ENCODE peak calls at places on chromosomes 6 and 20, in eight cellular contexts. One of them, this sample, is unnamed.

GRCh38 chr6:140043357-140043756 is 668.9 kb upstream of the CITED2 start:
- DNase-seq in stomach: no peak
- DNase-seq in spleen: no peak
- DNase-seq in GM12892: no peak
- DNase-seq in transverse colon: no peak
- DNase-seq in HCT116: peak
- DNase-seq in SK-N-SH: no peak
- DNase-seq in Panc1: no peak
- DNase-seq in this sample: no peak

GRCh38 chr20:53346266-53346665 is 247.4 kb downstream of the ZNF217 start:
- DNase-seq in stomach: no peak
- DNase-seq in SK-N-SH: no peak
- DNase-seq in Panc1: no peak
- DNase-seq in spleen: no peak
- DNase-seq in transverse colon: no peak
- DNase-seq in GM12892: no peak
- DNase-seq in HCT116: no peak
- DNase-seq in this sample: no peak

GRCh38 chr20:346640-347316 is at the start of gene NRSN2:
- DNase-seq in stomach: peak
- DNase-seq in SK-N-SH: peak
- DNase-seq in GM12892: peak
- DNase-seq in spleen: peak
- DNase-seq in transverse colon: peak
- DNase-seq in Panc1: no peak
- DNase-seq in HCT116: no peak
- DNase-seq in this sample: peak

GRCh38 chr6:28544211-28544610 is 18.5 kb downstream of the GPX5 start:
- DNase-seq in stomach: no peak
- DNase-seq in transverse colon: no peak
- DNase-seq in SK-N-SH: no peak
- DNase-seq in Panc1: no peak
- DNase-seq in HCT116: no peak
- DNase-seq in GM12892: no peak
- DNase-seq in spleen: no peak
- DNase-seq in this sample: no peak

GRCh38 chr6:92683769-92684168 is 735.6 kb downstream of the EPHA7 start:
- DNase-seq in HCT116: no peak
- DNase-seq in stomach: no peak
- DNase-seq in SK-N-SH: no peak
- DNase-seq in Panc1: no peak
- DNase-seq in transverse colon: no peak
- DNase-seq in GM12892: no peak
- DNase-seq in spleen: no peak
- DNase-seq in this sample: no peak

GRCh38 chr20:57908226-57908625 is 198.4 kb upstream of the PMEPA1 start:
- DNase-seq in HCT116: no peak
- DNase-seq in transverse colon: no peak
- DNase-seq in spleen: no peak
- DNase-seq in SK-N-SH: no peak
- DNase-seq in GM12892: no peak
- DNase-seq in Panc1: no peak
- DNase-seq in stomach: no peak
- DNase-seq in this sample: no peak

GRCh38 chr20:31719644-31720485 is 2.8 kb downstream of the BCL2L1 start:
- DNase-seq in Panc1: no peak
- DNase-seq in spleen: no peak
- DNase-seq in GM12892: no peak
- DNase-seq in SK-N-SH: no peak
- DNase-seq in HCT116: no peak
- DNase-seq in stomach: peak
- DNase-seq in transverse colon: peak
- DNase-seq in this sample: no peak

GRCh38 chr6:12102350-12102749 is 90.2 kb downstream of the HIVEP1 start:
- DNase-seq in SK-N-SH: no peak
- DNase-seq in GM12892: no peak
- DNase-seq in Panc1: no peak
- DNase-seq in stomach: no peak
- DNase-seq in HCT116: no peak
- DNase-seq in transverse colon: no peak
- DNase-seq in spleen: no peak
- DNase-seq in this sample: no peak

GRCh38 chr20:44969320-44969879 is 3.1 kb downstream of the STK4 start:
- DNase-seq in SK-N-SH: peak
- DNase-seq in GM12892: no peak
- DNase-seq in stomach: no peak
- DNase-seq in Panc1: no peak
- DNase-seq in spleen: no peak
- DNase-seq in transverse colon: no peak
- DNase-seq in HCT116: no peak
- DNase-seq in this sample: no peak

GRCh38 chr6:138382498-138383265 is 5.0 kb downstream of the SMIM28 start:
- DNase-seq in Panc1: no peak
- DNase-seq in spleen: no peak
- DNase-seq in GM12892: no peak
- DNase-seq in SK-N-SH: no peak
- DNase-seq in HCT116: no peak
- DNase-seq in stomach: no peak
- DNase-seq in transverse colon: no peak
- DNase-seq in this sample: no peak

GRCh38 chr6:38192486-38192885 is 373.0 kb downstream of the ZFAND3 start:
- DNase-seq in GM12892: no peak
- DNase-seq in Panc1: no peak
- DNase-seq in transverse colon: no peak
- DNase-seq in spleen: no peak
- DNase-seq in SK-N-SH: no peak
- DNase-seq in HCT116: no peak
- DNase-seq in stomach: no peak
- DNase-seq in this sample: peak

GRCh38 chr6:141866731-141867502 is 265.8 kb upstream of the GJE1 start:
- DNase-seq in SK-N-SH: no peak
- DNase-seq in stomach: no peak
- DNase-seq in HCT116: no peak
- DNase-seq in spleen: no peak
- DNase-seq in GM12892: no peak
- DNase-seq in transverse colon: no peak
- DNase-seq in Panc1: no peak
- DNase-seq in this sample: no peak

GRCh38 chr20:36802326-36803223 is 29.0 kb upstream of the DSN1 start:
- DNase-seq in stomach: no peak
- DNase-seq in GM12892: no peak
- DNase-seq in SK-N-SH: no peak
- DNase-seq in HCT116: no peak
- DNase-seq in transverse colon: no peak
- DNase-seq in spleen: no peak
- DNase-seq in Panc1: no peak
- DNase-seq in this sample: peak

GRCh38 chr20:56205350-56205749 is 43.2 kb upstream of the MC3R start:
- DNase-seq in GM12892: no peak
- DNase-seq in Panc1: no peak
- DNase-seq in transverse colon: no peak
- DNase-seq in spleen: no peak
- DNase-seq in HCT116: no peak
- DNase-seq in SK-N-SH: no peak
- DNase-seq in stomach: no peak
- DNase-seq in this sample: no peak

GRCh38 chr6:46135176-46135575 is 5.4 kb downstream of the ENPP4 start:
- DNase-seq in stomach: no peak
- DNase-seq in SK-N-SH: no peak
- DNase-seq in HCT116: no peak
- DNase-seq in transverse colon: no peak
- DNase-seq in Panc1: no peak
- DNase-seq in GM12892: no peak
- DNase-seq in spleen: no peak
- DNase-seq in this sample: no peak

GRCh38 chr6:126773122-126773805 is 345.2 kb upstream of the RSPO3 start:
- DNase-seq in Panc1: no peak
- DNase-seq in stomach: no peak
- DNase-seq in spleen: no peak
- DNase-seq in transverse colon: no peak
- DNase-seq in HCT116: no peak
- DNase-seq in GM12892: no peak
- DNase-seq in SK-N-SH: no peak
- DNase-seq in this sample: no peak

GRCh38 chr6:140571139-140571538 is 1196.7 kb upstream of the CITED2 start:
- DNase-seq in stomach: no peak
- DNase-seq in spleen: no peak
- DNase-seq in GM12892: no peak
- DNase-seq in transverse colon: no peak
- DNase-seq in HCT116: no peak
- DNase-seq in Panc1: no peak
- DNase-seq in SK-N-SH: no peak
- DNase-seq in this sample: no peak

GRCh38 chr6:97133071-97133470 is 149.9 kb downstream of the MMS22L start:
- DNase-seq in spleen: no peak
- DNase-seq in Panc1: no peak
- DNase-seq in SK-N-SH: peak
- DNase-seq in stomach: no peak
- DNase-seq in transverse colon: no peak
- DNase-seq in HCT116: no peak
- DNase-seq in GM12892: no peak
- DNase-seq in this sample: no peak

GRCh38 chr20:51360451-51361230 is 181.9 kb downstream of the NFATC2 start:
- DNase-seq in transverse colon: no peak
- DNase-seq in HCT116: peak
- DNase-seq in spleen: peak
- DNase-seq in stomach: no peak
- DNase-seq in SK-N-SH: no peak
- DNase-seq in GM12892: no peak
- DNase-seq in Panc1: peak
- DNase-seq in this sample: peak

GRCh38 chr20:23314714-23315498 is 35.7 kb upstream of the NXT1 start:
- DNase-seq in HCT116: no peak
- DNase-seq in transverse colon: no peak
- DNase-seq in Panc1: no peak
- DNase-seq in SK-N-SH: no peak
- DNase-seq in stomach: no peak
- DNase-seq in spleen: no peak
- DNase-seq in GM12892: no peak
- DNase-seq in this sample: no peak
- TF ChIP-seq POLR2AphosphoS5 in HCT116: no peak
- TF ChIP-seq POLR2AphosphoS5 in transverse colon: peak
- TF ChIP-seq POLR2AphosphoS5 in Panc1: no peak
- TF ChIP-seq POLR2AphosphoS5 in SK-N-SH: no peak
- TF ChIP-seq POLR2AphosphoS5 in stomach: peak
- TF ChIP-seq POLR2AphosphoS5 in spleen: no peak
- TF ChIP-seq POLR2AphosphoS5 in GM12892: no peak
- TF ChIP-seq POLR2AphosphoS5 in this sample: no peak

DNA sequence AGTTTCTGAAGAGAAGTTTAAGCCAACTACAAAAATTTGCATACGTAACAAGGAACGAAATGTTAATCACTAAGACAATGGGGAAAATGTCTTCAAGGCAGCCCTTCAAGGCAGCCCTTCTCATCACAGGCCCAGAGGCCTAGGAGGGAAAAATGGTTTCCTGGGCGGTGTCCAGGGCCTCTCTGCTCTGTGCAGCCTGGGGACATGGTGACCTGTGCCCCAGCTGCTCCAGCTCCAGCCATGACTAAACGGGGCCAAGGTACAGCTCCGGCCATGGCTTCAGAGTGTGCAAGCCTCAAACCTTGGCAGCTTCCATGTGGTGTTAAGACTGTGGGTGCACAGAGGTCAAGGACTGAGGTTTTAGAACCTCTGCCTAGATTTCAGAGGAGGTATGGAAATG is 325.1 kb downstream of the FRK start:
- DNase-seq in GM12892: no peak
- DNase-seq in HCT116: no peak
- DNase-seq in Panc1: no peak
- DNase-seq in spleen: peak
- DNase-seq in stomach: no peak
- DNase-seq in SK-N-SH: no peak
- DNase-seq in transverse colon: no peak
- DNase-seq in this sample: peak
- TF ChIP-seq POLR2AphosphoS5 in GM12892: no peak
- TF ChIP-seq POLR2AphosphoS5 in HCT116: no peak
- TF ChIP-seq POLR2AphosphoS5 in Panc1: no peak
- TF ChIP-seq POLR2AphosphoS5 in spleen: no peak
- TF ChIP-seq POLR2AphosphoS5 in stomach: no peak
- TF ChIP-seq POLR2AphosphoS5 in SK-N-SH: no peak
- TF ChIP-seq POLR2AphosphoS5 in transverse colon: no peak
- TF ChIP-seq POLR2AphosphoS5 in this sample: no peak

GRCh38 chr6:152946484-152946883 is 36.4 kb downstream of the FBXO5 start:
- DNase-seq in stomach: no peak
- DNase-seq in transverse colon: no peak
- DNase-seq in SK-N-SH: no peak
- DNase-seq in spleen: no peak
- DNase-seq in HCT116: no peak
- DNase-seq in GM12892: no peak
- DNase-seq in Panc1: no peak
- DNase-seq in this sample: no peak

GRCh38 chr6:152948150-152948768 is 34.6 kb downstream of the FBXO5 start:
- DNase-seq in spleen: no peak
- DNase-seq in HCT116: peak
- DNase-seq in SK-N-SH: peak
- DNase-seq in transverse colon: no peak
- DNase-seq in GM12892: no peak
- DNase-seq in Panc1: peak
- DNase-seq in stomach: no peak
- DNase-seq in this sample: no peak

GRCh38 chr6:152952045-152952444 is 30.8 kb downstream of the FBXO5 start:
- DNase-seq in GM12892: no peak
- DNase-seq in SK-N-SH: no peak
- DNase-seq in transverse colon: no peak
- DNase-seq in HCT116: no peak
- DNase-seq in stomach: no peak
- DNase-seq in Panc1: no peak
- DNase-seq in spleen: no peak
- DNase-seq in this sample: no peak

GRCh38 chr6:152952866-152953509 is 29.9 kb downstream of the FBXO5 start:
- DNase-seq in transverse colon: no peak
- DNase-seq in spleen: no peak
- DNase-seq in stomach: no peak
- DNase-seq in GM12892: no peak
- DNase-seq in Panc1: peak
- DNase-seq in HCT116: peak
- DNase-seq in SK-N-SH: peak
- DNase-seq in this sample: no peak

DNA sequence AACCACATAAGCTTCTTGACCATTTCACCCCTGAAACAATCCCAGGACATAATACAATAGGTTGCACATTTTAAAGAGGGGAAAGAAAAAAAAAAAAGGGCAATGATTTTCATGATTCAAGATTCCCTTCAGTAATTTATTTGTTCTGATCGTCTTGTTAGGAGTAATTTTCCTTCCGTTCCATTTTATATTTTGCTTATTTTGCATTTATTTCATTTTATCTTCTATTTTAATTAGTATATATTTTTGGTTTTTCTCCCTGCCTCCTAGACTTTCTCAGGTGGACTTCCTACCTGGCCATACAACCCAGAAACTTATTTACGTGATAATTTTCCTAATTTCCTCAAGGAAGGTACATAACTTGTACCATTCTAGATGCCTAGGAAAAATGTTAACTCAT is 32.6 kb downstream of the FBXO5 start:
- DNase-seq in GM12892: no peak
- DNase-seq in transverse colon: no peak
- DNase-seq in stomach: no peak
- DNase-seq in SK-N-SH: no peak
- DNase-seq in Panc1: no peak
- DNase-seq in HCT116: no peak
- DNase-seq in spleen: no peak
- DNase-seq in this sample: no peak
- TF ChIP-seq POLR2AphosphoS5 in GM12892: no peak
- TF ChIP-seq POLR2AphosphoS5 in transverse colon: no peak
- TF ChIP-seq POLR2AphosphoS5 in stomach: no peak
- TF ChIP-seq POLR2AphosphoS5 in SK-N-SH: no peak
- TF ChIP-seq POLR2AphosphoS5 in Panc1: no peak
- TF ChIP-seq POLR2AphosphoS5 in HCT116: no peak
- TF ChIP-seq POLR2AphosphoS5 in spleen: no peak
- TF ChIP-seq POLR2AphosphoS5 in this sample: no peak

GRCh38 chr20:3218307-3218988 is 9.2 kb downstream of the ITPA start:
- DNase-seq in transverse colon: peak
- DNase-seq in SK-N-SH: peak
- DNase-seq in HCT116: no peak
- DNase-seq in stomach: peak
- DNase-seq in Panc1: no peak
- DNase-seq in GM12892: peak
- DNase-seq in spleen: peak
- DNase-seq in this sample: peak
- TF ChIP-seq POLR2AphosphoS5 in transverse colon: no peak
- TF ChIP-seq POLR2AphosphoS5 in SK-N-SH: no peak
- TF ChIP-seq POLR2AphosphoS5 in HCT116: no peak
- TF ChIP-seq POLR2AphosphoS5 in stomach: no peak
- TF ChIP-seq POLR2AphosphoS5 in Panc1: peak
- TF ChIP-seq POLR2AphosphoS5 in GM12892: no peak
- TF ChIP-seq POLR2AphosphoS5 in spleen: peak
- TF ChIP-seq POLR2AphosphoS5 in this sample: no peak

This sample was measured in upper lobe of left lung.